ENCODE peak calls at places on chromosomes 6 and 20, in eight cellular contexts. Y is PC-3; U is nephron progenitor cell; T is GM12864; I is stimulated activated CD4-positive, alpha-beta T cell treated with anti-CD3 and anti-CD28 coated beads, Interleukin-4, amount 100 ng/mL, for 1 hour; N is activated B cell treated with CpG ODN at 0.5 μM for 24 hours; X is uterus; L is HS-5. C is an unnamed sample.
A peak's percentile ranks its signal among the peaks of the same experiment; 100 is the strongest.

GRCh38 chr6:2124260-2124709 is 121.1 kb downstream of the GMDS start:
- DNase-seq in Y (no peak), U (no peak), T (no peak), I (no peak), N (no peak), X (peak; percentile 39), L (no peak), C (no peak)

GRCh38 chr6:129186988-129187387 is 304.1 kb downstream of the LAMA2 start:
- DNase-seq in Y (peak; percentile 87), U (no peak), T (no peak), I (no peak), N (no peak), X (no peak), L (peak; percentile 87), C (no peak)

GRCh38 chr20:36926653-36927200 is 24.8 kb downstream of the SAMHD1 start:
- DNase-seq in Y (no peak), U (no peak), T (no peak), I (no peak), N (no peak), X (no peak), L (no peak), C (no peak)

GRCh38 chr6:2918936-2919335 is 15.8 kb upstream of the SERPINB9 start:
- DNase-seq in Y (no peak), U (no peak), T (no peak), I (no peak), N (no peak), X (no peak), L (no peak), C (no peak)

GRCh38 chr20:34271961-34272360 is 30.7 kb downstream of the ASIP start:
- DNase-seq in Y (peak; percentile 16), U (no peak), T (no peak), I (no peak), N (no peak), X (no peak), L (peak; percentile 45), C (no peak)

GRCh38 chr6:88367248-88367647 is 201.1 kb upstream of the CNR1 start:
- DNase-seq in Y (no peak), U (no peak), T (peak; percentile 2), I (no peak), N (no peak), X (no peak), L (no peak), C (no peak)

GRCh38 chr20:25258463-25258805 is 10.5 kb downstream of the PYGB start:
- DNase-seq in Y (no peak), U (no peak), T (no peak), I (no peak), N (no peak), X (no peak), L (no peak), C (no peak)

GRCh38 chr20:35854697-35855434 is 83.1 kb downstream of the PHF20 start:
- DNase-seq in Y (no peak), U (no peak), T (no peak), I (no peak), N (no peak), X (no peak), L (no peak), C (no peak)

GRCh38 chr6:54285595-54285994 is 22.6 kb upstream of the TINAG start:
- DNase-seq in Y (no peak), U (no peak), T (no peak), I (no peak), N (no peak), X (no peak), L (peak; percentile 16), C (no peak)